ENCODE peak calls at places on chromosomes 13 and 19, in seven cellular contexts. A is gastrocnemius medialis, N is body of pancreas, Q is heart left ventricle, P is epithelial cell of esophagus, D is foreskin fibroblast, O is IMR-90. F is an unnamed sample.

GRCh38 chr19:35278578-35279284 is 3.6 kb upstream of the HAMP start:
- DNase-seq in A (no peak), N (no peak), Q (no peak), P (no peak), D (no peak), O (no peak), F (no peak)

GRCh38 chr19:1041835-1042685 is 2.2 kb downstream of the ABCA7 start:
- DNase-seq in A (peak), N (peak), Q (no peak), P (no peak), D (no peak), O (no peak), F (no peak)

GRCh38 chr19:10183926-10184325 is 10.8 kb downstream of the DNMT1 start:
- DNase-seq in A (no peak), N (no peak), Q (no peak), P (no peak), D (no peak), O (no peak), F (no peak)

GRCh38 chr19:872266-872951 is 12.9 kb downstream of the CFD start:
- DNase-seq in A (peak), N (no peak), Q (no peak), P (peak), D (peak), O (peak), F (peak)

GRCh38 chr13:23788459-23788858 is 100.7 kb downstream of the MIPEP start:
- DNase-seq in A (no peak), N (no peak), Q (no peak), P (no peak), D (no peak), O (peak), F (no peak)

GRCh38 chr19:46859637-46860124 is 1.1 kb upstream of the ARHGAP35 start:
- DNase-seq in A (peak), N (peak), Q (peak), P (no peak), D (peak), O (peak), F (no peak)

GRCh38 chr13:48945626-48946025 is 30.1 kb upstream of the FNDC3A start:
- DNase-seq in A (no peak), N (no peak), Q (no peak), P (no peak), D (no peak), O (no peak), F (no peak)

GRCh38 chr13:21825186-21825585 is 154.3 kb downstream of the FGF9 start:
- DNase-seq in A (no peak), N (no peak), Q (no peak), P (no peak), D (no peak), O (peak), F (no peak)

GRCh38 chr13:40170982-40171381 is 495.5 kb downstream of the FOXO1 start:
- DNase-seq in A (no peak), N (no peak), Q (no peak), P (peak), D (no peak), O (no peak), F (no peak)

GRCh38 chr19:48623556-48624066 is 4.3 kb downstream of the SPHK2 start:
- DNase-seq in A (no peak), N (no peak), Q (no peak), P (no peak), D (no peak), O (no peak), F (no peak)

GRCh38 chr13:57340878-57341277 is 173.9 kb downstream of the PRR20E start:
- DNase-seq in A (no peak), N (no peak), Q (no peak), P (no peak), D (no peak), O (no peak), F (no peak)

GRCh38 chr13:66859078-66859477 is 371.1 kb downstream of the PCDH9 start:
- DNase-seq in A (no peak), N (no peak), Q (no peak), P (peak), D (no peak), O (peak), F (no peak)

GRCh38 chr13:98990701-98991100 is 12.8 kb upstream of the DOCK9 start:
- DNase-seq in A (no peak), N (no peak), Q (no peak), P (peak), D (no peak), O (no peak), F (no peak)

GRCh38 chr19:38711726-38712153 is 32.5 kb downstream of the CAPN12 start:
- DNase-seq in A (peak), N (peak), Q (peak), P (no peak), D (peak), O (peak), F (peak)

GRCh38 chr19:610801-611505 is 21.3 kb downstream of the HCN2 start:
- DNase-seq in A (no peak), N (peak), Q (peak), P (no peak), D (peak), O (peak), F (peak)

GRCh38 chr13:26247011-26247410 is 6.9 kb upstream of the CDK8 start:
- DNase-seq in A (no peak), N (no peak), Q (no peak), P (no peak), D (no peak), O (no peak), F (no peak)

GRCh38 chr13:31970237-31970930 is 61.2 kb upstream of the FRY start:
- DNase-seq in A (no peak), N (no peak), Q (no peak), P (peak), D (peak), O (peak), F (peak)

GRCh38 chr19:30367421-30367820 is 4.8 kb upstream of the ZNF536 start:
- DNase-seq in A (no peak), N (no peak), Q (no peak), P (no peak), D (no peak), O (no peak), F (no peak)

GRCh38 chr19:3440082-3440481 is 40.2 kb downstream of the SMIM24 start:
- DNase-seq in A (peak), N (peak), Q (no peak), P (peak), D (no peak), O (no peak), F (no peak)

GRCh38 chr19:14072535-14073231 is at the start of gene MISP3:
- DNase-seq in A (peak), N (peak), Q (peak), P (no peak), D (no peak), O (no peak), F (no peak)

GRCh38 chr19:14476663-14477401 is 1.7 kb upstream of the PTGER1 start:
- DNase-seq in A (no peak), N (no peak), Q (no peak), P (peak), D (peak), O (peak), F (peak)

GRCh38 chr13:82569581-82569980 is 1312.7 kb downstream of the SLITRK1 start:
- DNase-seq in A (no peak), N (no peak), Q (no peak), P (no peak), D (no peak), O (no peak), F (peak)

GRCh38 chr13:45630791-45631190 is 15.3 kb upstream of the ERICH6B start:
- DNase-seq in A (no peak), N (no peak), Q (no peak), P (peak), D (no peak), O (no peak), F (no peak)

GRCh38 chr13:38730332-38730731 is 43.5 kb downstream of the FREM2 start:
- DNase-seq in A (no peak), N (no peak), Q (no peak), P (no peak), D (no peak), O (no peak), F (no peak)

GRCh38 chr19:51627491-51628138 is 2.6 kb downstream of the SIGLEC5 start:
- DNase-seq in A (no peak), N (no peak), Q (no peak), P (no peak), D (no peak), O (no peak), F (no peak)

GRCh38 chr13:32443111-32443510 is 15.2 kb upstream of the N4BP2L1 start:
- DNase-seq in A (no peak), N (peak), Q (no peak), P (peak), D (no peak), O (peak), F (no peak)

GRCh38 chr19:44746946-44747738 is 1.4 kb upstream of the BCL3 start:
- DNase-seq in A (peak), N (peak), Q (peak), P (peak), D (peak), O (peak), F (peak)

GRCh38 chr13:105144020-105144419 is 1391.4 kb downstream of the EFNB2 start:
- DNase-seq in A (no peak), N (no peak), Q (no peak), P (no peak), D (no peak), O (no peak), F (no peak)

GRCh38 chr13:30932481-30933333 is at the start of gene TEX26:
- DNase-seq in A (no peak), N (no peak), Q (no peak), P (no peak), D (no peak), O (no peak), F (peak)

GRCh38 chr19:41356984-41357739 is 3.4 kb upstream of the TGFB1 start:
- DNase-seq in A (no peak), N (peak), Q (no peak), P (no peak), D (no peak), O (no peak), F (no peak)

GRCh38 chr19:11814707-11815050 is 606 bp downstream of the ZNF440 start:
- DNase-seq in A (no peak), N (peak), Q (no peak), P (peak), D (no peak), O (peak), F (peak)

GRCh38 chr13:99505814-99506269 is 4.6 kb downstream of the TM9SF2 start:
- DNase-seq in A (no peak), N (no peak), Q (no peak), P (peak), D (no peak), O (peak), F (peak)

GRCh38 chr13:93420206-93420605 is 193.6 kb downstream of the GPC6 start:
- DNase-seq in A (no peak), N (no peak), Q (no peak), P (no peak), D (no peak), O (no peak), F (no peak)

GRCh38 chr19:18749362-18750231 is 41.5 kb downstream of the COMP start:
- DNase-seq in A (no peak), N (no peak), Q (no peak), P (no peak), D (no peak), O (no peak), F (no peak)

GRCh38 chr19:3855321-3855720 is 13.5 kb downstream of the ZFR2 start:
- DNase-seq in A (no peak), N (no peak), Q (no peak), P (no peak), D (no peak), O (no peak), F (no peak)

GRCh38 chr19:6489278-6490061 is 7.9 kb upstream of the DENND1C start:
- DNase-seq in A (no peak), N (no peak), Q (no peak), P (no peak), D (no peak), O (no peak), F (no peak)

DNA sequence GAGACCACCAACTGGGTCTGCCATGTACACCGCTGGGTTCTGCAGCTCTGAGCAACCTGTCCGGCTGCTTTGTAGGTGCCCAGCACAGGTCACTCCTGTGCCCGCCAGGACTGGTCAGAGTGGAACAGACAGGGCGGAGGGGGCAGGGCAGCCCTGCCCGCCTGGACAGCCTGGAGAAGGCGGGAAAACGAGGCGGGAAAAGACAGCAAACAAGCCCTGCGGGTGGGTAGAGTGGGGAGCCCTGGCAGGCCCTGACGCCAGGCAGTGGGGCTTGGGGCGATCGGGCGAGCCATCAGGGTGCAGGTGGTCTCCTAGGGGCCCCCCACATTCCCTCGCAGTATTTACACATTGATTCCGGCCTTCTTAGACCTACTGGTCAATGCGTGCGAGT is 525 bp upstream of the UHRF1 start:
- DNase-seq in A (no peak), N (no peak), Q (no peak), P (no peak), D (no peak), O (no peak), F (no peak)
- H3K4me3 ChIP-seq in A (no peak), N (no peak), Q (no peak), P (no peak), D (no peak), O (no peak), F (no peak)

DNA sequence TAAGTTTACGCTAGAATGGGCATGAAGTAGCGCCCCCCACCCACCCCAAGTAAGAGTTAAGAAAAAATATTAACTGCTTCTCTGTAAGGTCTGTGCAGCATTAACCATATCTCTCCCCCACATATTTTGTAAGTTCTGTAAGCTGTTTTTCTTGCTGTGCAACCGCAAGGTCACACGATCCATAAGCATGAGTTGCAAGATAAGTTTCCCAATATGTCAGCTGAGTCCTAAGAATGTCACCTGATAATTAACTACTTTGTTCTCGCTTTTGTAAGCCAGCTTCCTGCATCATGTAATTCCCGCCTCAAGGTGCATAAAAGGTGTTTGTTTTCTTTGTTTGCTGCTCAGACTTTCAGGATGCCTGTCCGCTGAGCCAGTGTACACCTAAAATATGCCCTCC is 187.0 kb downstream of the MYO16 start:
- DNase-seq in A (no peak), N (peak), Q (no peak), P (no peak), D (no peak), O (no peak), F (no peak)
- TF ChIP-seq CTCF in A (no peak), N (no peak), Q (no peak), P (no peak), D (no peak), O (no peak), F (no peak)

GRCh38 chr13:110293649-110294048 is 13.3 kb downstream of the COL4A1 start:
- DNase-seq in A (no peak), N (no peak), Q (peak), P (no peak), D (no peak), O (no peak), F (no peak)
- H3K4me3 ChIP-seq in A (no peak), N (no peak), Q (no peak), P (no peak), D (no peak), O (no peak), F (no peak)

DNA sequence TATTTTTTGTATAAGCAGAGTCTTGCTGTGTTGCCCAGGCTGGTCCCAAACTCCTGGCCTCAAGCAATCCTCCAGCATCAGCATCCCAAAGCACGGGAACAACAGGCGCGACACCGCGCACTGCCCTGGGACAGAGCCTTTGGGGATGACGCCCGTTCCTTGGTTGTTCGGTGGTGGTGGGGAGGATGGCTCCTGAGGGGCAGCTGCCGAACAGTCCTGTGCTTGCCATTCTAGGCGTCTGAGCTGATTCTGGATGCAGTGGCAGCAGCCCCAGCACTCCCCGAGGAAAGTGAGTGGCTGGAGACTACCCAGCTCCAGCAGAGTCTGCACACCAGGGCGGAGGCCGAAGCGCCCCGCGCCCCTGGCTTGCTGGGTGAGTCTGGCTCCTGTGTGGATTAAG is 6.8 kb upstream of the ZNF135 start:
- DNase-seq in A (no peak), N (no peak), Q (no peak), P (no peak), D (no peak), O (no peak), F (no peak)
- TF ChIP-seq CTCF in A (no peak), N (no peak), Q (no peak), P (no peak), D (no peak), O (no peak), F (no peak)

GRCh38 chr13:97369269-97369893 is 64.6 kb upstream of the RAP2A start:
- DNase-seq in A (no peak), N (no peak), Q (no peak), P (no peak), D (no peak), O (no peak), F (no peak)
- H3K4me3 ChIP-seq in A (peak), N (no peak), Q (peak), P (no peak), D (peak), O (peak), F (peak)

F was measured in astrocyte of the spinal cord.